ENCODE peak calls at places on chromosomes 11 and 22, in five cellular contexts. A, T, D, Q and S are unnamed samples.

GRCh38 chr11:27423125-27423524 is 49.5 kb downstream of the LGR4 start:
- DNase-seq in D (peak; percentile 66), Q (no peak), T (peak; percentile 52), A (peak; percentile 94), S (peak; percentile 67)

GRCh38 chr11:120686516-120686915 is 175.0 kb downstream of the GRIK4 start:
- DNase-seq in Q (no peak), A (no peak), T (no peak), D (no peak), S (no peak)

GRCh38 chr11:110096369-110096976 is 3.3 kb downstream of the ZC3H12C start:
- DNase-seq in D (no peak), A (no peak), Q (no peak), T (no peak), S (no peak)

GRCh38 chr11:32279672-32280071 is 155.7 kb downstream of the WT1 start:
- DNase-seq in T (no peak), Q (no peak), A (no peak), D (no peak), S (no peak)

GRCh38 chr11:21625982-21626381 is 566.9 kb upstream of the ANO5 start:
- DNase-seq in D (no peak), A (no peak), T (no peak), Q (no peak), S (no peak)

GRCh38 chr11:74748211-74749126 is at the start of gene RNF169:
- DNase-seq in Q (peak; percentile 97), T (peak; percentile 97), D (peak; percentile 95), A (peak; percentile 97), S (peak; percentile 87)

GRCh38 chr11:2802389-2803185 is 83.0 kb downstream of the CDKN1C start:
- DNase-seq in T (peak; percentile 4), Q (peak; percentile 58), A (no peak), D (no peak), S (no peak)

GRCh38 chr11:57131080-57131790 is 50.5 kb upstream of the LRRC55 start:
- DNase-seq in Q (no peak), A (peak; percentile 12), T (peak; percentile 44), D (peak; percentile 45), S (no peak)

GRCh38 chr22:29270475-29271271 is 2.6 kb downstream of the EWSR1 start:
- DNase-seq in Q (no peak), D (peak; percentile 25), A (peak; percentile 72), T (no peak), S (no peak)

GRCh38 chr11:33684003-33684715 is 16.5 kb downstream of the C11orf91 start:
- DNase-seq in D (no peak), Q (no peak), T (no peak), A (no peak), S (no peak)

GRCh38 chr11:94077568-94078293 is 50.9 kb upstream of the PANX1 start:
- DNase-seq in D (peak; percentile 1), T (no peak), A (no peak), Q (peak; percentile 70), S (no peak)

GRCh38 chr11:80350541-80350940 is 909.7 kb upstream of the TENM4 start:
- DNase-seq in D (no peak), T (no peak), Q (no peak), A (no peak), S (no peak)

GRCh38 chr22:48957987-48958321 is 869.7 kb downstream of the BRD1 start:
- DNase-seq in D (no peak), Q (no peak), A (no peak), T (no peak), S (no peak)

DNA sequence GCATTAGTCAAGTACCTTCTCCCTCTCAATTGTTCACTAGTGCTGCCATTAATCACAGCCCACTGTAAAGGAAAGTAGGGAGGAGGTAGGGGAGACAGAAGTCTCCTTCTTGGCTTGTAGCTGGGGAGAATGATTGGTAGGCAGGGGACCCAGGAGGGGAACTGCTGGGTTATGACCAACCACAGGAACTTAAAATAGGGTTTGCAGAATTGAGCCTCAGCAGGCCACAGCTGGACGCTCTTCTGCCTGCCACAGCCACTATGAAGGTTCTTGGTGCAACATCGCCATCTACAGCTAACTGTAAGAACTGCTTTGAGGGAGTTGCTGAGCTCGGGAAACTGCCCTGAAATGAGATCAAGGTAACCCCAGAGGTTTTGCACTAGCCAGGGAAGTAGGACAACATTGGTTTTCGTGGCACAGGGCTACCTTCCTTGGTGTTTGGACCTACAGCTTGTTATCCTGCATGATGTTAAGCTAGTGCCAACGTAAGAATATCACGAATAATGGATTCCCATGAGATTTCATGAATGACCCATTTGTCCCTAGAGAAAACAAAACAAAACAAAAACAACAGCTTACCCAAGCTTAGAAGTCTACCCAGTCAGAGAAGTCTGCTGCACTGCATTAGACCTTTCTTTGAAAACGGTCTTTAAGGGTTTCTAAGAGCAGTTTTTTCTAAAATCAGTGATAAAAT is 787.1 kb upstream of the API5 start:
- DNase-seq in T (peak; percentile 42), D (peak; percentile 48), A (peak; percentile 33), Q (no peak), S (no peak)
- TF ChIP-seq CTCF in T (peak; percentile 77), D (peak; percentile 31), A (peak; percentile 56), Q (peak; percentile 79), S (no peak)

GRCh38 chr11:114478768-114479167 is 39.5 kb downstream of the REXO2 start:
- DNase-seq in D (no peak), A (peak; percentile 75), Q (no peak), T (no peak), S (no peak)
- TF ChIP-seq CTCF in D (no peak), A (no peak), Q (no peak), T (no peak), S (no peak)

DNA sequence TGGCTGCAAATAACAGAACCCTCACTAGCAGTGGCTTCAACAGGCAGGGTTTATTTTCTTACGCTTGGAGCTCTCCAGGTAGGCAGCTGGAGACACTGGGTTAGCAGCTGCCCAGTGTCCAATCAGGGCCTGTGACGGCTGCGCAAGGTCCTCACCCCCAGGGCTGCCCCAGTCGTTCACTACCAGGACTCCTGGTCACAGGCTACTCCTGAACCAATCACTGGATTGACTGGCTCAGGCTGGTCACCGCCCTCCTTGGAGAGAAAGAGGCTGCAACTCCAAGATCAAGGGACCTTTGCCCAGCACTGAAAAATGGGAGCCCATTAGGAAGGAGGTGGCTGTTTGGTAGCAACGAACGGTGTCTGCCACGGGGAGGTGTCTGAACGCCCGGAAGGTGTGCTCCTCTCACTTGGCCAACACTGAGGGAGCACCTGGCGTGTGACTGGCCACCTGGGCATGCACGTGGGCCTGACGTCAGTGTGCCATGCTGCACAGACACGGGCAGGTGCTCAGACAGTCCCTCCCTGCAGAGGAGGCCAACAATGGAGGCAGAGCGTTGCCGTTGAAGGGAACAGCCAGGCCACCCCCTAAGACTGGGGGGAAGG is 5.1 kb downstream of the ARSA start:
- DNase-seq in Q (no peak), T (peak; percentile 95), D (no peak), A (no peak), S (no peak)
- TF ChIP-seq CTCF in Q (no peak), T (no peak), D (no peak), A (no peak), S (no peak)

DNA sequence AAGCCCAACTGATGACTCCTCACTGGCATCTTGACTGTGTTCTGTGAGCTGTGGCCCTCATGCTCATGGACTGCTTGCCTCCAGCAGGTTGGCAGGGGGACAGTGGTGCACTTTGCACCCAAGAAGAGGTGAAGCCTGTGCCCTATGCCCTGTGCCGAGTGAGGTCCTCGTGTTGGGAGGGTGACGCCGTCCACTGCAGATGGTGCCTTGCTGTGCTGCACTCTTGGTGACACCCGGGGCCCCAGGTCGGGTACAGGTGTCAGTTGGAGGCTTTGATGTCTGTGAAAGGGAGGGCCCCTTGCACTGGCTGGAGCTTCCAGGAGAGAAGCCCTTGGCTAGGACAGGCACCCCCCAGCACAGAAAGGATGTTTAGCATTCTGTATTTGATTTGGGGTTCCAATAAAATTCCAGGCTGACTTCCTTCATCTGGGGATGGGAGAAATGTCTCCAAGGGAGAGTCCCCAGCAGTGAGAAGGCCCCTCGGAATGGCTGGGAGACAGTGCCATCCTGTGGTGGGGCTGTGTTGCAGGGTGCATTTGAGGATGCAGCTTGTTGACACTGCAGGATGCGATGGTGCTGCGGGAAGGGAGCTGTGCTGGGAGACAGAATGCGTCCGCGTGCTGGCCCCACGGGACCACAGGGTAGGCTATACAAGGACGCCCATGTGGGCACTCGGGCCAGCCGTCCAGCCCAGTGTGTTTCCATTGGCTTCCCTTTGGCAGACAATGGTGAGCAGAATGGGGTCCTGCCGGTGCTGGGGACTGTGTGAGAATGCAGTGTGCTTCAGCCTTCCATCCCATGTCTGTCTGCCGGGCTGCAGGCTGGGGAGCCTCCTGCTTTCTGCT is 2.5 kb upstream of the ZDHHC8 start:
- DNase-seq in Q (no peak), T (peak; percentile 55), D (peak; percentile 46), A (peak; percentile 30), S (no peak)
- TF ChIP-seq CTCF in Q (peak; percentile 20), T (peak; percentile 44), D (peak; percentile 27), A (peak; percentile 45), S (peak; percentile 22)

DNA sequence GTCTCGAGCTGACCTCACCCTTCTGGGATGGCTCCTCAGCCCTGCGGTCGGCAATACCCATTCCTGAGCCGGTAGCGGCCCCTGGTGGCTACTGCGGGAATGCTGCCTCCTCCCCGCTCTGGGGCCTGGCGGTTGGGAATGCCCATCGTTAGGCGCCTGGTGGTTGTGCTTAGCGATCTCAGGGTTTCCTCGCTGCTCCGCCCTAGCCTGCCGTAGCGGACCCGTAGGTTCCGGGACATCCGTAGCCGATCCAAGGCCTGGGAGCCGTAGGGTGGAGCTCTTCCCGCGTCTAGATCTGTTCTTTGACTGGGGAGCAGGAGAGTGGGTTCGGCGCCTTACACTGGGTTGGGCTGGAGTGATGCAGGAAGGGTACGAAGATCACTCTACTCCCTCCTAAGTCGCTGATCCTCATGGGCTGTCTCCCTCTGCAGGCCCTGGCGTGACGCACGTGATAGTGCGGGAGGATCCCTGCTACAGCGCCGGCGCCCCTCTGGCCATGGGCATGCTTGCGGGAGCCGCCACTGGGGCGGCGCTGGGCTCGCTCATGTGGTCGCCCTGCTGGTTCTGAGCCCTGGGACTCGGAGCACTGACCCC is 14.8 kb downstream of the PLEKHB1 start:
- DNase-seq in T (peak; percentile 88), D (peak; percentile 78), Q (peak; percentile 93), A (peak; percentile 81), S (peak; percentile 49)
- TF ChIP-seq CTCF in T (peak; percentile 94), D (peak; percentile 93), Q (peak; percentile 97), A (peak; percentile 97), S (peak; percentile 98)